ENCODE peak calls at places on chromosomes 16 and 17, in six cellular contexts. One of them, this sample, is unnamed.

GRCh38 chr16:46629331-46629843 is 8.2 kb upstream of the SHCBP1 start:
- DNase-seq in heart right ventricle: no peak
- DNase-seq in aorta: no peak
- DNase-seq in tibial nerve: no peak
- DNase-seq in PC-3: peak; percentile 74
- DNase-seq in gastrocnemius medialis: no peak
- DNase-seq in this sample: no peak

GRCh38 chr17:82830249-82830661 is 9.6 kb downstream of the ZNF750 start:
- DNase-seq in heart right ventricle: peak; percentile 81
- DNase-seq in PC-3: no peak
- DNase-seq in tibial nerve: no peak
- DNase-seq in gastrocnemius medialis: peak; percentile 40
- DNase-seq in aorta: peak; percentile 80
- DNase-seq in this sample: no peak

GRCh38 chr17:30212750-30213149 is 22.7 kb downstream of the SLC6A4 start:
- DNase-seq in aorta: no peak
- DNase-seq in heart right ventricle: no peak
- DNase-seq in gastrocnemius medialis: no peak
- DNase-seq in tibial nerve: no peak
- DNase-seq in PC-3: no peak
- DNase-seq in this sample: peak; percentile 52

GRCh38 chr17:47701603-47702002 is 7.6 kb downstream of the TBKBP1 start:
- DNase-seq in tibial nerve: no peak
- DNase-seq in heart right ventricle: no peak
- DNase-seq in aorta: peak; percentile 48
- DNase-seq in gastrocnemius medialis: no peak
- DNase-seq in PC-3: no peak
- DNase-seq in this sample: no peak

GRCh38 chr16:58931436-58931835 is 197.3 kb upstream of the GOT2 start:
- DNase-seq in aorta: no peak
- DNase-seq in tibial nerve: no peak
- DNase-seq in PC-3: no peak
- DNase-seq in gastrocnemius medialis: no peak
- DNase-seq in heart right ventricle: no peak
- DNase-seq in this sample: no peak

GRCh38 chr17:9842057-9842758 is 16.5 kb downstream of the GLP2R start:
- DNase-seq in tibial nerve: peak; percentile 25
- DNase-seq in aorta: no peak
- DNase-seq in heart right ventricle: peak; percentile 37
- DNase-seq in gastrocnemius medialis: peak; percentile 62
- DNase-seq in PC-3: peak; percentile 62
- DNase-seq in this sample: peak; percentile 87

GRCh38 chr16:70734522-70734921 is 48.7 kb upstream of the MTSS2 start:
- DNase-seq in gastrocnemius medialis: no peak
- DNase-seq in heart right ventricle: no peak
- DNase-seq in aorta: no peak
- DNase-seq in tibial nerve: no peak
- DNase-seq in PC-3: no peak
- DNase-seq in this sample: no peak

GRCh38 chr17:79008666-79009387 is 737 bp downstream of the CANT1 start:
- DNase-seq in tibial nerve: no peak
- DNase-seq in heart right ventricle: no peak
- DNase-seq in gastrocnemius medialis: peak; percentile 12
- DNase-seq in PC-3: no peak
- DNase-seq in aorta: peak; percentile 34
- DNase-seq in this sample: peak; percentile 58

GRCh38 chr17:30372755-30373154 is 6.0 kb upstream of the CPD start:
- DNase-seq in aorta: no peak
- DNase-seq in gastrocnemius medialis: no peak
- DNase-seq in heart right ventricle: no peak
- DNase-seq in tibial nerve: no peak
- DNase-seq in PC-3: peak; percentile 69
- DNase-seq in this sample: no peak

GRCh38 chr16:55048745-55049144 is 118.1 kb downstream of the IRX5 start:
- DNase-seq in gastrocnemius medialis: no peak
- DNase-seq in heart right ventricle: no peak
- DNase-seq in aorta: no peak
- DNase-seq in PC-3: no peak
- DNase-seq in tibial nerve: no peak
- DNase-seq in this sample: no peak

GRCh38 chr17:9824094-9824493 is 1.6 kb upstream of the GLP2R start:
- DNase-seq in aorta: no peak
- DNase-seq in heart right ventricle: no peak
- DNase-seq in PC-3: no peak
- DNase-seq in gastrocnemius medialis: no peak
- DNase-seq in tibial nerve: no peak
- DNase-seq in this sample: no peak

GRCh38 chr17:20211246-20211645 is 202.1 kb downstream of the SPECC1 start:
- DNase-seq in tibial nerve: no peak
- DNase-seq in aorta: no peak
- DNase-seq in gastrocnemius medialis: no peak
- DNase-seq in PC-3: no peak
- DNase-seq in heart right ventricle: no peak
- DNase-seq in this sample: no peak

GRCh38 chr17:6019959-6020358 is 50.2 kb upstream of the WSCD1 start:
- DNase-seq in PC-3: no peak
- DNase-seq in heart right ventricle: no peak
- DNase-seq in tibial nerve: no peak
- DNase-seq in gastrocnemius medialis: no peak
- DNase-seq in aorta: no peak
- DNase-seq in this sample: no peak

GRCh38 chr17:57338257-57338919 is 82.1 kb downstream of the MSI2 start:
- DNase-seq in heart right ventricle: no peak
- DNase-seq in gastrocnemius medialis: no peak
- DNase-seq in tibial nerve: no peak
- DNase-seq in PC-3: no peak
- DNase-seq in aorta: no peak
- DNase-seq in this sample: no peak

GRCh38 chr16:72658888-72659717 is 388.8 kb downstream of the ZFHX3 start:
- DNase-seq in aorta: no peak
- DNase-seq in PC-3: no peak
- DNase-seq in tibial nerve: no peak
- DNase-seq in heart right ventricle: no peak
- DNase-seq in gastrocnemius medialis: no peak
- DNase-seq in this sample: no peak

GRCh38 chr17:55237268-55237667 is 27.5 kb upstream of the HLF start:
- DNase-seq in tibial nerve: no peak
- DNase-seq in gastrocnemius medialis: no peak
- DNase-seq in PC-3: no peak
- DNase-seq in heart right ventricle: no peak
- DNase-seq in aorta: no peak
- DNase-seq in this sample: no peak

GRCh38 chr17:17506181-17506741 is 10.1 kb upstream of the RASD1 start:
- DNase-seq in aorta: no peak
- DNase-seq in PC-3: no peak
- DNase-seq in tibial nerve: no peak
- DNase-seq in gastrocnemius medialis: no peak
- DNase-seq in heart right ventricle: no peak
- DNase-seq in this sample: no peak
- H3K27ac ChIP-seq in aorta: no peak overlapping the region
- H3K27ac ChIP-seq in PC-3: no peak overlapping the region
- H3K27ac ChIP-seq in tibial nerve: no peak overlapping the region
- H3K27ac ChIP-seq in gastrocnemius medialis: peak overlapping the region; percentile 64
- H3K27ac ChIP-seq in heart right ventricle: peak overlapping the region; percentile 78
- H3K27ac ChIP-seq in this sample: no peak overlapping the region

GRCh38 chr16:5296163-5296562 is 198.6 kb upstream of the EEF2KMT start:
- DNase-seq in PC-3: no peak
- DNase-seq in gastrocnemius medialis: no peak
- DNase-seq in aorta: no peak
- DNase-seq in heart right ventricle: no peak
- DNase-seq in tibial nerve: no peak
- DNase-seq in this sample: no peak
- H3K4me1 ChIP-seq in PC-3: no peaks in the 10 kb centered on the region
- H3K4me1 ChIP-seq in gastrocnemius medialis: no peaks in the 10 kb centered on the region
- H3K4me1 ChIP-seq in aorta: no peaks in the 10 kb centered on the region
- H3K4me1 ChIP-seq in heart right ventricle: no peaks in the 10 kb centered on the region
- H3K4me1 ChIP-seq in tibial nerve: no peaks in the 10 kb centered on the region
- H3K4me1 ChIP-seq in this sample: no peaks in the 10 kb centered on the region

DNA sequence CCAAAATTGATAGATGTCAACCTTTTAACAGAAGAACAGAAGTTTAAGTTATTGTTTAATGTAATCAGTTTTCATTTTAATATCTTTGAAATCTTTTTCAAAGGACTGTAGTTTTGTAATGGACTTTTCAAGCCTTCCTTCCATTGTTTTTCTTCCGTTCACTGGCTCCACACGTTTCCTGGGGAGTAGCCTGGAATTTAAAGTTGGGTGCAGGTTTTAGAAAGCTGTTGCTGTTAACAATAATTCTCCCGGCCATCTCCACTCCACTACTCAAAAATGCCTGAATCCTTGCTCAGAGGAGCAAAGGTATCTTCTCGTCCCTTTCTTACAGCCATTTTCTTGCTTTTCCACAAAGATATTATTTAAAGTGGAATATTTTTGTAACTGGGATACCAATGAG is 4.7 kb upstream of the COQ7 start:
- DNase-seq in heart right ventricle: no peak
- DNase-seq in tibial nerve: no peak
- DNase-seq in PC-3: no peak
- DNase-seq in aorta: no peak
- DNase-seq in gastrocnemius medialis: no peak
- DNase-seq in this sample: no peak
- H3K27ac ChIP-seq in heart right ventricle: peak overlapping the region; percentile 6
- H3K27ac ChIP-seq in tibial nerve: no peak overlapping the region
- H3K27ac ChIP-seq in PC-3: no peak overlapping the region
- H3K27ac ChIP-seq in aorta: no peak overlapping the region
- H3K27ac ChIP-seq in gastrocnemius medialis: peak overlapping the region; percentile 29
- H3K27ac ChIP-seq in this sample: no peak overlapping the region

GRCh38 chr16:28183930-28184329 is 27.8 kb downstream of the XPO6 start:
- DNase-seq in tibial nerve: no peak
- DNase-seq in aorta: no peak
- DNase-seq in gastrocnemius medialis: no peak
- DNase-seq in heart right ventricle: no peak
- DNase-seq in PC-3: no peak
- DNase-seq in this sample: no peak

GRCh38 chr16:28182183-28182582 is 29.6 kb downstream of the XPO6 start:
- DNase-seq in gastrocnemius medialis: no peak
- DNase-seq in PC-3: no peak
- DNase-seq in heart right ventricle: no peak
- DNase-seq in aorta: no peak
- DNase-seq in tibial nerve: no peak
- DNase-seq in this sample: no peak

GRCh38 chr16:28181557-28181914 is 30.2 kb downstream of the XPO6 start:
- DNase-seq in aorta: no peak
- DNase-seq in gastrocnemius medialis: peak; percentile 23
- DNase-seq in heart right ventricle: peak; percentile 46
- DNase-seq in PC-3: peak; percentile 61
- DNase-seq in tibial nerve: no peak
- DNase-seq in this sample: no peak

GRCh38 chr16:28184625-28185024 is 27.1 kb downstream of the XPO6 start:
- DNase-seq in gastrocnemius medialis: no peak
- DNase-seq in aorta: no peak
- DNase-seq in tibial nerve: no peak
- DNase-seq in heart right ventricle: no peak
- DNase-seq in PC-3: no peak
- DNase-seq in this sample: no peak

DNA sequence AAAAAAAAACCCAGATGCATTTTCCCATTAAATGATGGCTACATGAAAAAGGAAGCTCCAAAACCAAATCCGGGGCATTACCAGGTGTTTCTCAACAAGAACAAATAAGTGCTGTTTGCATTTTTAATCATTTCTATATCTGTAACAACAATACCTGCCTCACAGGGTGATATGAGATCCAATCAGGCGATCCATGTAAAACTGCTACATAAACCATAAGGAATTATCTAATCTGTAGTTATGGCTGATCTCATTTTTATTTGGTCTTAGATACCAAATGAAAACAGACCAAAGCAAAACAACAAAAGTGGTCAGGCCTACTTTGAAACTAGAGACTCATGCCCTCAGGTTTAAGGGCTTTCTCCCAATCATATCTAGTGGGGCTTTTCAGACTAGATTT is 28.3 kb downstream of the XPO6 start:
- DNase-seq in gastrocnemius medialis: no peak
- DNase-seq in PC-3: no peak
- DNase-seq in aorta: no peak
- DNase-seq in heart right ventricle: no peak
- DNase-seq in tibial nerve: no peak
- DNase-seq in this sample: no peak
- H3K4me1 ChIP-seq in gastrocnemius medialis: peaks cover 17% of the 10 kb centered on the region
- H3K4me1 ChIP-seq in PC-3: peaks cover 12% of the 10 kb centered on the region
- H3K4me1 ChIP-seq in aorta: peaks cover 3% of the 10 kb centered on the region
- H3K4me1 ChIP-seq in heart right ventricle: peaks cover 32% of the 10 kb centered on the region
- H3K4me1 ChIP-seq in tibial nerve: peaks cover 17% of the 10 kb centered on the region
- H3K4me1 ChIP-seq in this sample: peaks cover 35% of the 10 kb centered on the region

GRCh38 chr17:58377005-58377660 is 25.1 kb upstream of the SUPT4H1 start:
- DNase-seq in aorta: no peak
- DNase-seq in tibial nerve: no peak
- DNase-seq in PC-3: peak; percentile 93
- DNase-seq in gastrocnemius medialis: no peak
- DNase-seq in heart right ventricle: no peak
- DNase-seq in this sample: no peak
- H3K27ac ChIP-seq in aorta: no peak overlapping the region
- H3K27ac ChIP-seq in tibial nerve: no peak overlapping the region
- H3K27ac ChIP-seq in PC-3: peak overlapping the region; percentile 2
- H3K27ac ChIP-seq in gastrocnemius medialis: no peak overlapping the region
- H3K27ac ChIP-seq in heart right ventricle: no peak overlapping the region
- H3K27ac ChIP-seq in this sample: no peak overlapping the region

This sample was measured in tibial artery.